ENCODE peak calls at places on chromosomes 2 and 18, in six cellular contexts. B is SK-N-DZ; X is stimulated activated CD8-positive, alpha-beta memory T cell treated with anti-CD3 and anti-CD28 coated beads, Interleukin-4, amount 100 ng/mL, for 1 hour; T is T follicular helper cell; A is endothelial cell; M is fibroblast of mammary gland. R is an unnamed sample.

GRCh38 chr2:238418999-238419546 is 7.7 kb upstream of the ASB1 start:
- DNase-seq in X (no peak), B (no peak), A (no peak), M (no peak), T (no peak), R (no peak)

GRCh38 chr2:100239513-100240210 is 82.6 kb downstream of the LONRF2 start:
- DNase-seq in B (peak; percentile 56), X (no peak), T (no peak), M (no peak), A (no peak), R (no peak)

GRCh38 chr2:27977623-27978312 is 87.2 kb downstream of the BABAM2 start:
- DNase-seq in X (no peak), A (no peak), M (peak; percentile 97), T (no peak), B (no peak), R (peak; percentile 90)

GRCh38 chr2:113219889-113220641 is 46.3 kb downstream of the PSD4 start:
- DNase-seq in M (peak; percentile 67), A (no peak), X (no peak), B (no peak), T (no peak), R (peak; percentile 43)

GRCh38 chr2:152055366-152056108 is 43.3 kb downstream of the CACNB4 start:
- DNase-seq in A (no peak), M (peak; percentile 17), X (no peak), T (no peak), B (no peak), R (no peak)

GRCh38 chr18:60199505-60199904 is 173.1 kb downstream of the MC4R start:
- DNase-seq in A (no peak), M (no peak), T (no peak), X (no peak), B (peak; percentile 70), R (no peak)

GRCh38 chr18:72612894-72613537 is 68.9 kb upstream of the CBLN2 start:
- DNase-seq in X (no peak), T (no peak), M (no peak), A (no peak), B (no peak), R (no peak)

GRCh38 chr2:239116456-239117246 is 268.8 kb downstream of the TWIST2 start:
- DNase-seq in X (no peak), T (no peak), M (peak; percentile 57), A (no peak), B (no peak), R (no peak)

GRCh38 chr2:152743004-152743403 is 24.6 kb downstream of the ARL6IP6 start:
- DNase-seq in A (no peak), B (no peak), T (no peak), M (peak; percentile 14), X (no peak), R (no peak)

GRCh38 chr2:239399404-239399999 is 1.3 kb downstream of the HDAC4 start:
- DNase-seq in X (no peak), A (no peak), B (peak; percentile 32), T (no peak), M (peak; percentile 27), R (no peak)

GRCh38 chr18:51603551-51603950 is 406.1 kb upstream of the MEX3C start:
- DNase-seq in X (no peak), A (no peak), B (no peak), M (no peak), T (no peak), R (no peak)

GRCh38 chr2:54969295-54969939 is 80.8 kb downstream of the RTN4 start:
- DNase-seq in B (no peak), M (no peak), A (no peak), X (no peak), T (no peak), R (no peak)

GRCh38 chr2:176080540-176081355 is 3.0 kb downstream of the EVX2 start:
- DNase-seq in M (no peak), B (no peak), A (peak; percentile 8), T (no peak), X (no peak), R (no peak)

GRCh38 chr2:167692191-167692590 is 555.2 kb downstream of the STK39 start:
- DNase-seq in X (no peak), A (no peak), M (peak; percentile 30), T (no peak), B (no peak), R (peak; percentile 72)

GRCh38 chr2:17849260-17849659 is 29.2 kb upstream of the KCNS3 start:
- DNase-seq in X (no peak), B (peak; percentile 14), A (no peak), M (no peak), T (no peak), R (no peak)

GRCh38 chr2:619964-620363 is 57.2 kb downstream of the TMEM18 start:
- DNase-seq in A (no peak), M (no peak), B (no peak), T (no peak), X (no peak), R (no peak)

GRCh38 chr18:55878224-55878623 is 290.2 kb upstream of the TCF4 start:
- DNase-seq in T (no peak), A (no peak), B (no peak), X (no peak), M (peak; percentile 41), R (no peak)

GRCh38 chr2:174535757-174536703 is 49.2 kb upstream of the GPR155 start:
- DNase-seq in X (no peak), B (peak; percentile 81), T (no peak), M (no peak), A (no peak), R (no peak)

GRCh38 chr2:59936031-59936430 is 617.4 kb downstream of the BCL11A start:
- DNase-seq in X (no peak), B (no peak), A (no peak), T (no peak), M (no peak), R (no peak)

GRCh38 chr2:11744631-11745394 is 1.6 kb upstream of the LPIN1 start:
- DNase-seq in T (no peak), M (peak; percentile 61), X (no peak), A (peak; percentile 25), B (peak; percentile 77), R (peak; percentile 42)

GRCh38 chr2:164624296-164624695 is 3.0 kb upstream of the GRB14 start:
- DNase-seq in M (no peak), B (no peak), X (no peak), T (no peak), A (no peak), R (no peak)

GRCh38 chr2:134845719-134846118 is 7.3 kb downstream of the ACMSD start:
- DNase-seq in M (peak; percentile 71), A (no peak), B (no peak), X (no peak), T (no peak), R (peak; percentile 5)

GRCh38 chr18:75607701-75608100 is 180.2 kb upstream of the SMIM21 start:
- DNase-seq in M (no peak), T (no peak), A (no peak), X (no peak), B (no peak), R (no peak)

GRCh38 chr18:35376393-35376741 is 770 bp downstream of the ZNF396 start:
- DNase-seq in A (peak; percentile 25), X (no peak), T (no peak), M (no peak), B (peak; percentile 23), R (no peak)

GRCh38 chr2:10194021-10194820 is 71.7 kb downstream of the RRM2 start:
- DNase-seq in T (no peak), A (no peak), X (no peak), M (peak; percentile 59), B (no peak), R (peak; percentile 17)

GRCh38 chr2:235492850-235493344 is 946 bp upstream of the AGAP1 start:
- DNase-seq in M (no peak), X (no peak), B (no peak), T (no peak), A (peak; percentile 15), R (no peak)

GRCh38 chr2:232235716-232236115 is 142.8 kb upstream of the ALPP start:
- DNase-seq in X (no peak), T (no peak), B (no peak), M (no peak), A (no peak), R (no peak)

GRCh38 chr2:109324859-109325258 is 195.9 kb downstream of the SH3RF3 start:
- DNase-seq in M (peak; percentile 100), B (no peak), X (no peak), A (no peak), T (no peak), R (peak; percentile 98)